ENCODE peak calls at places on chromosomes 13 and 19, in five cellular contexts. One of them, this sample, is unnamed.

GRCh38 chr13:59447846-59448620 is 715.7 kb downstream of the DIAPH3 start:
- DNase-seq in transverse colon: no peak
- DNase-seq in spleen: no peak
- DNase-seq in suprapubic skin: no peak
- DNase-seq in breast epithelium: no peak
- DNase-seq in this sample: no peak

GRCh38 chr19:2575734-2576481 is 100.0 kb downstream of the GADD45B start:
- DNase-seq in transverse colon: peak
- DNase-seq in spleen: peak
- DNase-seq in suprapubic skin: peak
- DNase-seq in breast epithelium: peak
- DNase-seq in this sample: no peak

GRCh38 chr13:51923983-51924539 is 62.3 kb downstream of the CCDC70 start:
- DNase-seq in transverse colon: no peak
- DNase-seq in spleen: no peak
- DNase-seq in suprapubic skin: peak
- DNase-seq in breast epithelium: no peak
- DNase-seq in this sample: no peak

GRCh38 chr19:36573948-36574726 is 1.0 kb upstream of the ZNF529 start:
- DNase-seq in transverse colon: peak
- DNase-seq in spleen: no peak
- DNase-seq in suprapubic skin: no peak
- DNase-seq in breast epithelium: no peak
- DNase-seq in this sample: no peak

GRCh38 chr13:95150555-95150954 is 150.7 kb downstream of the ABCC4 start:
- DNase-seq in transverse colon: no peak
- DNase-seq in spleen: no peak
- DNase-seq in suprapubic skin: no peak
- DNase-seq in breast epithelium: no peak
- DNase-seq in this sample: no peak

GRCh38 chr19:48660854-48661731 is 11.7 kb downstream of the NTN5 start:
- DNase-seq in transverse colon: peak
- DNase-seq in spleen: peak
- DNase-seq in suprapubic skin: no peak
- DNase-seq in breast epithelium: peak
- DNase-seq in this sample: peak

GRCh38 chr13:80904386-80904785 is 563.5 kb upstream of the SPRY2 start:
- DNase-seq in transverse colon: no peak
- DNase-seq in spleen: no peak
- DNase-seq in suprapubic skin: no peak
- DNase-seq in breast epithelium: no peak
- DNase-seq in this sample: no peak

GRCh38 chr19:7830823-7831222 is 805 bp downstream of the EVI5L start:
- DNase-seq in transverse colon: no peak
- DNase-seq in spleen: peak
- DNase-seq in suprapubic skin: no peak
- DNase-seq in breast epithelium: no peak
- DNase-seq in this sample: no peak

GRCh38 chr19:53870485-53870844 is 2.8 kb downstream of the MYADM start:
- DNase-seq in transverse colon: peak
- DNase-seq in spleen: peak
- DNase-seq in suprapubic skin: no peak
- DNase-seq in breast epithelium: no peak
- DNase-seq in this sample: no peak

GRCh38 chr19:4326215-4326836 is 12.3 kb downstream of the STAP2 start:
- DNase-seq in transverse colon: no peak
- DNase-seq in spleen: no peak
- DNase-seq in suprapubic skin: no peak
- DNase-seq in breast epithelium: no peak
- DNase-seq in this sample: no peak

GRCh38 chr19:4328243-4328990 is 10.2 kb downstream of the STAP2 start:
- DNase-seq in transverse colon: peak
- DNase-seq in spleen: peak
- DNase-seq in suprapubic skin: peak
- DNase-seq in breast epithelium: peak
- DNase-seq in this sample: peak

GRCh38 chr19:4326837-4327251 is 11.8 kb downstream of the STAP2 start:
- DNase-seq in transverse colon: no peak
- DNase-seq in spleen: peak
- DNase-seq in suprapubic skin: no peak
- DNase-seq in breast epithelium: no peak
- DNase-seq in this sample: no peak

GRCh38 chr19:4327877-4328242 is 10.8 kb downstream of the STAP2 start:
- DNase-seq in transverse colon: no peak
- DNase-seq in spleen: no peak
- DNase-seq in suprapubic skin: no peak
- DNase-seq in breast epithelium: peak
- DNase-seq in this sample: no peak

DNA sequence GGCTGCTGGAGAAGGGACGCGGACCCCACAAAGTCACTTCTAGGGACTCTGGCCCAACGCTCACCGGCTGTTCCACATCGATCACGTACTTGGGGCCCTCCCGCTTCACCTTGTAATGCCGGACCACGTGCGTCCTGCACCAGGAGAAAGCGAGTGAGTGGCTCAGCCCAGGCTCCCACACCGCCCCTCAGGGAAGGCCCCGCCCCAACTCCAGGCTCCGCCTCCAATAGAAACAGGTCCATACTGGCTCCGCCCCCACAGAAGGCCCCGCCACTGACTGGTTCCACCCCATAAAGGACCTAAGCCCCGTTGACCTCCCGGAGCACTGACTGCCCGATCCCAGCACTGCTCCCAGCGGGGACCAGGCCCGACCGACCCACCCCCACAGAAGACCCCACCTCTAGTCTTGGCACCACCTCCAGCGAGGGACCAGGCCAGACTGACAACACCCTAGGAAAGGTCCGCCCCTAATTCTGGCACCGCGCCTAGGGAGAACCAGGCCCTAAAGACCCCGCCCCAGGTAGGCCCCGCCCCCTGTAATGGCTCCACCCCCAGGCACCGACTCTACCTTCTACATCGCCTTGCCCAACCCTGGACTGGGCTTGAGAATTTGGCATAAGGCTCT is 11.3 kb downstream of the STAP2 start:
- DNase-seq in transverse colon: peak
- DNase-seq in spleen: peak
- DNase-seq in suprapubic skin: peak
- DNase-seq in breast epithelium: peak
- DNase-seq in this sample: no peak
- TF ChIP-seq POLR2AphosphoS5 in transverse colon: no peak
- TF ChIP-seq POLR2AphosphoS5 in spleen: no peak
- TF ChIP-seq POLR2AphosphoS5 in suprapubic skin: no peak
- TF ChIP-seq POLR2AphosphoS5 in breast epithelium: no peak
- TF ChIP-seq POLR2AphosphoS5 in this sample: no peak

DNA sequence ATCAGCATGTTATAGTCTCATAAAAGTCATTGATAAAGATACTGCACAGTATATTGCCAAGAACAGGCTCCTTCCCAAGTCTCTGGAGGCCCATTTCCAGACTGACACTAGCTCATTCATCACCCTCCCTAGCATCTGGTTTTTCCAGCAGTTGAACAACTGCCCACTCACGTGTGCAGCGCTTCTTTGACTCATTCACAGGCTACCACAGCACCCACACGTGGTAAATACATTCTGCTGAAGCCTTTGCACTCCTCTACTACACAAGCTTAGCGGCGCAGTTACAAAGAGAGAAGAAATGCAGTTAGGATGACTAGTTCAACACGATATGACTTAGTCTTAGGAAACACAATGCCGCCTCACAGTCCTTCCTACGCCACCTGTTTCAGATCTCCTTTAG is 87.7 kb downstream of the DOCK9 start:
- DNase-seq in transverse colon: no peak
- DNase-seq in spleen: no peak
- DNase-seq in suprapubic skin: no peak
- DNase-seq in breast epithelium: no peak
- DNase-seq in this sample: no peak
- TF ChIP-seq POLR2AphosphoS5 in transverse colon: no peak
- TF ChIP-seq POLR2AphosphoS5 in spleen: no peak
- TF ChIP-seq POLR2AphosphoS5 in suprapubic skin: no peak
- TF ChIP-seq POLR2AphosphoS5 in breast epithelium: no peak
- TF ChIP-seq POLR2AphosphoS5 in this sample: no peak

DNA sequence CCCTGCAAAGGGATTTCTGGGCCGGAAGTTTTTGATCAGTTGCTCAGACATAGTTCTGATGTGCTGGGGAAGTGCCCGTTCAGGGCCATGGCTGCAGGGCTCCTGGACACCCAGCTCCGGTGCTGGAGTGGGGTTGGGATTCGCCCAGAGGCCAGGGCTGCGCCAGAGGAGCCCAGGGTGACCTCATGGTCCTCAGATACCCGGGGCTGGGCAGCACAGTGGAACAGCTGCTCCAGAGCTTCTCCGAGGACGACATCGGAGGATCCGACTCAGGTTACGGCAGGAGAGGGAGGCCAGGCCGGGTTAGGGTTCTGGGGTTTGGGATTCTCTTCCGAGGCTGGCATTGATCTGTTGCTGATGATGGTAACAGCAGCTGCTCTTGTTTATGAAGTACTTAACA is 20.9 kb downstream of the CARM1 start:
- DNase-seq in transverse colon: no peak
- DNase-seq in spleen: no peak
- DNase-seq in suprapubic skin: no peak
- DNase-seq in breast epithelium: no peak
- DNase-seq in this sample: no peak
- TF ChIP-seq POLR2AphosphoS5 in transverse colon: no peak
- TF ChIP-seq POLR2AphosphoS5 in spleen: no peak
- TF ChIP-seq POLR2AphosphoS5 in suprapubic skin: no peak
- TF ChIP-seq POLR2AphosphoS5 in breast epithelium: no peak
- TF ChIP-seq POLR2AphosphoS5 in this sample: no peak

GRCh38 chr19:5680437-5681368 is at the start of the genes HSD11B1L and MICOS13:
- DNase-seq in transverse colon: peak
- DNase-seq in spleen: peak
- DNase-seq in suprapubic skin: peak
- DNase-seq in breast epithelium: peak
- DNase-seq in this sample: peak
- TF ChIP-seq POLR2AphosphoS5 in transverse colon: peak
- TF ChIP-seq POLR2AphosphoS5 in spleen: peak
- TF ChIP-seq POLR2AphosphoS5 in suprapubic skin: peak
- TF ChIP-seq POLR2AphosphoS5 in breast epithelium: peak
- TF ChIP-seq POLR2AphosphoS5 in this sample: peak

DNA sequence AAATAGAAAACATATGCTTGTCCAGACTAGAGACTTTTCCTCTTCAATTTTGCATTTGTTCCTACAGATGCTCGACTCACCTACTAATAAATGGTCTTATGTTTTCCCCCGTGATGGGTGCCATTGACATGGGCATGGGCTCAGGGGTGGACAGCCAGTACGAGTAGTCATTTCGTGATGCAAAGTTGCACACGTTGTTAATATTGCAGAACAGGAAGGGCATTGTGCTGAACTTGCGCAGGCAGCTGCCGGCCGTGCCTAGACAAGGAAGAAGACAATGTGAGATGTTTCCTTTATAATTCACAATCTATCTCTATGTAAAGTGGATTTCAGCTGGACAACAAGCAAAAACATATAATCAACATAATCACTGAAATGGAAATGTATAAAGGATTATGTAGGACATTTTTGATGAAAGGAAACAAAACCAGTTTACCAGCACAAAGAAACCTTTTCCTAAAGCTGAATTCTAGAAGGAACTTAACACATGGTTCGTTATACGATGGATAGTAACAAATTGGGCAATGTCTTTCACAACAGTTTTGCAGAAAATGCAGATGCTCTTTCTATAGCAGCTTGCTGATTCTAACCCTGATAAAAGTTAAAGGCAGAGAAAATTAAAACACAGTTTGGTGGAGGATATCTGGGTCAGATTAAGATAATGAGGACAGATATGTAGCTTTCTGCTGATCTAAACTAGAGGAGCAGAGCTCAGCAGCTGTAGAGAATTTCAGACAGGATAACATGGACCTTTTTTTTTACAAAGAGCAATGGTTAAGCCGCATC is 145.7 kb downstream of the COL4A1 start:
- DNase-seq in transverse colon: no peak
- DNase-seq in spleen: no peak
- DNase-seq in suprapubic skin: no peak
- DNase-seq in breast epithelium: no peak
- DNase-seq in this sample: no peak
- TF ChIP-seq POLR2AphosphoS5 in transverse colon: no peak
- TF ChIP-seq POLR2AphosphoS5 in spleen: no peak
- TF ChIP-seq POLR2AphosphoS5 in suprapubic skin: no peak
- TF ChIP-seq POLR2AphosphoS5 in breast epithelium: no peak
- TF ChIP-seq POLR2AphosphoS5 in this sample: no peak

DNA sequence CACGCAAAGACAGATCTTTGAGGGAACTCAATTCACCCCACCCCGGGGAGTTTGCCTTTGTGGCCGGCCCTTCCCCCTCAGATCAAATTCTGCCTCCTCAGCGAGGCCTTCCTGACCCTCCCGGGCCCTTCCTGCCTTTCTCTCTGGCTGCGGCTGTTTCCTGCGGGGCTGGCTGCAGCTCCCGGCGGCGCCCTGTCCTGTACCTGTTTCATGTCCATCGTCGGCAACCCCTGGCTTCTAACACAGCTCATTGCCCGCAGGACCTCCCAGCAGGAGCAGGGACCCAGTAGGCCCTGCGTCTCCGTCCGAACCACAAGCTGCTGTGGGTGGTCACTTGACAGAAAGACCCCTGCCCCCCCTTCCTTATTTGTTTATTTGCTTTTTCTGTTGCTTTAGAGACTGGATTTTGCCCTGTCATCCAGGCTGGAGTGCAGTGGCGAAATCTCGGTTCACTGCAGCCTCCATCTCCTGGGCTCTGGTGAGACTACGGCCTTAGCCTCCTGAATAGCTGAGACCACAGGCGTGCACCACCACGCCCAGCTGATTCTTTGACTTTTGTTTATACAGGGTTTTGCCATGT is 7.7 kb upstream of the PTBP1 start:
- DNase-seq in transverse colon: no peak
- DNase-seq in spleen: no peak
- DNase-seq in suprapubic skin: no peak
- DNase-seq in breast epithelium: no peak
- DNase-seq in this sample: no peak
- TF ChIP-seq POLR2AphosphoS5 in transverse colon: no peak
- TF ChIP-seq POLR2AphosphoS5 in spleen: peak
- TF ChIP-seq POLR2AphosphoS5 in suprapubic skin: no peak
- TF ChIP-seq POLR2AphosphoS5 in breast epithelium: no peak
- TF ChIP-seq POLR2AphosphoS5 in this sample: no peak

GRCh38 chr19:41863209-41863931 is 3.3 kb downstream of the RPS19 start:
- DNase-seq in transverse colon: no peak
- DNase-seq in spleen: no peak
- DNase-seq in suprapubic skin: no peak
- DNase-seq in breast epithelium: no peak
- DNase-seq in this sample: no peak
- TF ChIP-seq POLR2AphosphoS5 in transverse colon: no peak
- TF ChIP-seq POLR2AphosphoS5 in spleen: no peak
- TF ChIP-seq POLR2AphosphoS5 in suprapubic skin: no peak
- TF ChIP-seq POLR2AphosphoS5 in breast epithelium: no peak
- TF ChIP-seq POLR2AphosphoS5 in this sample: peak